ENCODE peak calls at places on chromosomes 6 and 20, in five cellular contexts. One of them, this sample, is unnamed.

GRCh38 chr6:17725083-17725482 is 18.4 kb upstream of the NUP153 start:
- DNase-seq in AG20443: peak
- DNase-seq in MV-4-11: no peak
- DNase-seq in heart left ventricle: peak
- DNase-seq in activated T-helper 1 cell treated with anti-CD3 and anti-CD28 coated beads, Interleukin-2, amount 50 U/mL, for 16 hours: no peak
- DNase-seq in this sample: no peak

GRCh38 chr6:108565893-108566292 is 5.2 kb downstream of the FOXO3 start:
- DNase-seq in AG20443: peak
- DNase-seq in MV-4-11: peak
- DNase-seq in heart left ventricle: peak
- DNase-seq in activated T-helper 1 cell treated with anti-CD3 and anti-CD28 coated beads, Interleukin-2, amount 50 U/mL, for 16 hours: no peak
- DNase-seq in this sample: peak

GRCh38 chr20:33675127-33675954 is 1.1 kb upstream of the NECAB3 start:
- DNase-seq in AG20443: no peak
- DNase-seq in MV-4-11: no peak
- DNase-seq in heart left ventricle: no peak
- DNase-seq in activated T-helper 1 cell treated with anti-CD3 and anti-CD28 coated beads, Interleukin-2, amount 50 U/mL, for 16 hours: no peak
- DNase-seq in this sample: no peak

GRCh38 chr20:25376236-25376635 is 14.4 kb downstream of the ABHD12 start:
- DNase-seq in AG20443: no peak
- DNase-seq in MV-4-11: no peak
- DNase-seq in heart left ventricle: no peak
- DNase-seq in activated T-helper 1 cell treated with anti-CD3 and anti-CD28 coated beads, Interleukin-2, amount 50 U/mL, for 16 hours: no peak
- DNase-seq in this sample: no peak

GRCh38 chr6:36249010-36249409 is 20.9 kb upstream of the PNPLA1 start:
- DNase-seq in AG20443: no peak
- DNase-seq in MV-4-11: no peak
- DNase-seq in heart left ventricle: no peak
- DNase-seq in activated T-helper 1 cell treated with anti-CD3 and anti-CD28 coated beads, Interleukin-2, amount 50 U/mL, for 16 hours: no peak
- DNase-seq in this sample: no peak

GRCh38 chr20:23826541-23827018 is at the start of gene CST2:
- DNase-seq in AG20443: peak
- DNase-seq in MV-4-11: no peak
- DNase-seq in heart left ventricle: no peak
- DNase-seq in activated T-helper 1 cell treated with anti-CD3 and anti-CD28 coated beads, Interleukin-2, amount 50 U/mL, for 16 hours: no peak
- DNase-seq in this sample: no peak

GRCh38 chr20:16501236-16501635 is 72.0 kb downstream of the KIF16B start:
- DNase-seq in AG20443: no peak
- DNase-seq in MV-4-11: no peak
- DNase-seq in heart left ventricle: no peak
- DNase-seq in activated T-helper 1 cell treated with anti-CD3 and anti-CD28 coated beads, Interleukin-2, amount 50 U/mL, for 16 hours: no peak
- DNase-seq in this sample: no peak

GRCh38 chr20:60430516-60431001 is 472.3 kb downstream of the CDH26 start:
- DNase-seq in AG20443: no peak
- DNase-seq in MV-4-11: no peak
- DNase-seq in heart left ventricle: no peak
- DNase-seq in activated T-helper 1 cell treated with anti-CD3 and anti-CD28 coated beads, Interleukin-2, amount 50 U/mL, for 16 hours: no peak
- DNase-seq in this sample: no peak

GRCh38 chr6:137240168-137240567 is 21.0 kb upstream of the IFNGR1 start:
- DNase-seq in AG20443: peak
- DNase-seq in MV-4-11: peak
- DNase-seq in heart left ventricle: peak
- DNase-seq in activated T-helper 1 cell treated with anti-CD3 and anti-CD28 coated beads, Interleukin-2, amount 50 U/mL, for 16 hours: no peak
- DNase-seq in this sample: peak

GRCh38 chr6:151701820-151702562 is 105.5 kb upstream of the ESR1 start:
- DNase-seq in AG20443: no peak
- DNase-seq in MV-4-11: no peak
- DNase-seq in heart left ventricle: no peak
- DNase-seq in activated T-helper 1 cell treated with anti-CD3 and anti-CD28 coated beads, Interleukin-2, amount 50 U/mL, for 16 hours: no peak
- DNase-seq in this sample: no peak

GRCh38 chr20:45157977-45158376 is 16.7 kb upstream of the PI3 start:
- DNase-seq in AG20443: peak
- DNase-seq in MV-4-11: no peak
- DNase-seq in heart left ventricle: no peak
- DNase-seq in activated T-helper 1 cell treated with anti-CD3 and anti-CD28 coated beads, Interleukin-2, amount 50 U/mL, for 16 hours: no peak
- DNase-seq in this sample: no peak

GRCh38 chr6:167733740-167734661 is 92.7 kb upstream of the AFDN start:
- DNase-seq in AG20443: no peak
- DNase-seq in MV-4-11: no peak
- DNase-seq in heart left ventricle: no peak
- DNase-seq in activated T-helper 1 cell treated with anti-CD3 and anti-CD28 coated beads, Interleukin-2, amount 50 U/mL, for 16 hours: no peak
- DNase-seq in this sample: no peak

GRCh38 chr6:137728386-137729349 is 138.4 kb upstream of the TNFAIP3 start:
- DNase-seq in AG20443: peak
- DNase-seq in MV-4-11: no peak
- DNase-seq in heart left ventricle: peak
- DNase-seq in activated T-helper 1 cell treated with anti-CD3 and anti-CD28 coated beads, Interleukin-2, amount 50 U/mL, for 16 hours: no peak
- DNase-seq in this sample: no peak

GRCh38 chr6:33590531-33591198 is 10.6 kb upstream of the BAK1 start:
- DNase-seq in AG20443: peak
- DNase-seq in MV-4-11: no peak
- DNase-seq in heart left ventricle: no peak
- DNase-seq in activated T-helper 1 cell treated with anti-CD3 and anti-CD28 coated beads, Interleukin-2, amount 50 U/mL, for 16 hours: no peak
- DNase-seq in this sample: peak

GRCh38 chr6:108484016-108484415 is 76.7 kb upstream of the FOXO3 start:
- DNase-seq in AG20443: no peak
- DNase-seq in MV-4-11: no peak
- DNase-seq in heart left ventricle: no peak
- DNase-seq in activated T-helper 1 cell treated with anti-CD3 and anti-CD28 coated beads, Interleukin-2, amount 50 U/mL, for 16 hours: no peak
- DNase-seq in this sample: no peak

GRCh38 chr20:38523697-38524096 is 51.1 kb downstream of the RALGAPB start:
- DNase-seq in AG20443: peak
- DNase-seq in MV-4-11: no peak
- DNase-seq in heart left ventricle: no peak
- DNase-seq in activated T-helper 1 cell treated with anti-CD3 and anti-CD28 coated beads, Interleukin-2, amount 50 U/mL, for 16 hours: no peak
- DNase-seq in this sample: no peak

GRCh38 chr6:142746524-142746923 is 198.5 kb downstream of the HIVEP2 start:
- DNase-seq in AG20443: no peak
- DNase-seq in MV-4-11: no peak
- DNase-seq in heart left ventricle: peak
- DNase-seq in activated T-helper 1 cell treated with anti-CD3 and anti-CD28 coated beads, Interleukin-2, amount 50 U/mL, for 16 hours: no peak
- DNase-seq in this sample: peak

GRCh38 chr20:40319741-40320499 is 369.1 kb downstream of the MAFB start:
- DNase-seq in AG20443: no peak
- DNase-seq in MV-4-11: no peak
- DNase-seq in heart left ventricle: no peak
- DNase-seq in activated T-helper 1 cell treated with anti-CD3 and anti-CD28 coated beads, Interleukin-2, amount 50 U/mL, for 16 hours: no peak
- DNase-seq in this sample: no peak

GRCh38 chr6:16585805-16586204 is 175.5 kb downstream of the ATXN1 start:
- DNase-seq in AG20443: peak
- DNase-seq in MV-4-11: peak
- DNase-seq in heart left ventricle: peak
- DNase-seq in activated T-helper 1 cell treated with anti-CD3 and anti-CD28 coated beads, Interleukin-2, amount 50 U/mL, for 16 hours: no peak
- DNase-seq in this sample: no peak

This sample was measured in Peyer's patch.